ENCODE peak calls at places on chromosomes 2 and 18, in seven cellular contexts. U is AG09319, D is foreskin fibroblast, X is MM.1S, A is epithelial cell of proximal tubule, P is GM20000, L is mammary epithelial cell. N is an unnamed sample.

GRCh38 chr18:48813833-48814489 is 136.8 kb downstream of the SMAD7 start:
- DNase-seq in X (no peak), P (no peak), D (no peak), U (no peak), A (no peak), L (no peak), N (no peak)

GRCh38 chr2:5164806-5165525 is 527.2 kb upstream of the SOX11 start:
- DNase-seq in D (peak), L (peak), A (no peak), X (no peak), P (no peak), U (no peak), N (peak)

GRCh38 chr18:59085797-59086196 is 53.9 kb upstream of the SEC11C start:
- DNase-seq in A (peak), P (no peak), D (peak), U (no peak), L (no peak), X (no peak), N (peak)

GRCh38 chr2:48738806-48739205 is 16.7 kb downstream of the LHCGR start:
- DNase-seq in U (no peak), P (no peak), D (no peak), X (no peak), L (peak), A (no peak), N (peak)

GRCh38 chr2:219277703-219278654 is 1.2 kb upstream of the DNAJB2 start:
- DNase-seq in A (no peak), U (peak), P (peak), L (peak), D (peak), X (peak), N (peak)

GRCh38 chr18:40414155-40414754 is 1540.8 kb upstream of the PIK3C3 start:
- DNase-seq in A (no peak), P (no peak), U (no peak), D (peak), X (no peak), L (no peak), N (peak)

GRCh38 chr18:21739604-21740473 is 753 bp upstream of the MIB1 start:
- DNase-seq in X (no peak), L (no peak), D (no peak), P (no peak), A (no peak), U (no peak), N (no peak)

GRCh38 chr18:71831039-71831438 is 713.1 kb downstream of the CBLN2 start:
- DNase-seq in L (no peak), X (no peak), A (no peak), D (peak), P (no peak), U (no peak), N (peak)

GRCh38 chr2:49028101-49028500 is 126.2 kb downstream of the FSHR start:
- DNase-seq in L (no peak), A (peak), P (peak), X (no peak), U (no peak), D (no peak), N (no peak)

GRCh38 chr2:62303818-62304217 is 107.9 kb downstream of the B3GNT2 start:
- DNase-seq in A (no peak), X (no peak), D (no peak), L (no peak), U (no peak), P (peak), N (no peak)

GRCh38 chr2:207239222-207239674 is 73.5 kb upstream of the KLF7 start:
- DNase-seq in A (peak), X (no peak), D (peak), P (no peak), L (peak), U (peak), N (peak)

GRCh38 chr2:71691747-71692455 is 238.5 kb downstream of the DYSF start:
- DNase-seq in X (no peak), D (peak), U (no peak), L (no peak), P (no peak), A (no peak), N (no peak)

GRCh38 chr18:70390366-70391090 is 101.7 kb downstream of the SOCS6 start:
- DNase-seq in X (no peak), A (no peak), L (no peak), D (peak), P (no peak), U (no peak), N (no peak)

GRCh38 chr2:126227250-126227649 is 428.7 kb upstream of the GYPC start:
- DNase-seq in X (no peak), U (no peak), P (no peak), D (no peak), L (no peak), A (no peak), N (no peak)

GRCh38 chr2:30500699-30501098 is 53.7 kb downstream of the LCLAT1 start:
- DNase-seq in P (no peak), D (no peak), A (no peak), X (no peak), U (no peak), L (no peak), N (no peak)

GRCh38 chr2:2939078-2939795 is 438.4 kb downstream of the EIPR1 start:
- DNase-seq in A (no peak), D (no peak), L (no peak), U (no peak), P (no peak), X (no peak), N (no peak)

GRCh38 chr2:127225186-127225960 is 5.3 kb upstream of the CYP27C1 start:
- DNase-seq in A (no peak), P (no peak), L (no peak), X (no peak), D (peak), U (no peak), N (no peak)

GRCh38 chr2:141411419-141411818 is 719.4 kb downstream of the LRP1B start:
- DNase-seq in A (no peak), X (no peak), D (peak), L (no peak), P (no peak), U (no peak), N (no peak)

GRCh38 chr2:37448342-37449120 is 104.1 kb downstream of the QPCT start:
- DNase-seq in D (no peak), L (no peak), U (no peak), X (no peak), A (no peak), P (no peak), N (no peak)

GRCh38 chr2:109257653-109258052 is 128.6 kb downstream of the SH3RF3 start:
- DNase-seq in L (no peak), A (no peak), D (peak), X (no peak), P (no peak), U (no peak), N (no peak)

GRCh38 chr18:42901161-42901560 is 214.3 kb downstream of the RIT2 start:
- DNase-seq in P (no peak), U (no peak), L (no peak), A (peak), X (no peak), D (no peak), N (no peak)

GRCh38 chr2:166343467-166343866 is 32.3 kb downstream of the SCN9A start:
- DNase-seq in A (no peak), X (no peak), D (no peak), L (peak), U (no peak), P (no peak), N (peak)

GRCh38 chr2:159635006-159635746 is 18.8 kb upstream of the BAZ2B start:
- DNase-seq in L (no peak), X (no peak), P (no peak), D (no peak), A (no peak), U (no peak), N (no peak)

GRCh38 chr2:14712091-14712490 is 79.6 kb downstream of the LRATD1 start:
- DNase-seq in D (peak), P (no peak), L (no peak), X (no peak), U (no peak), A (no peak), N (no peak)

GRCh38 chr2:219851169-219851568 is 223.7 kb downstream of the SLC4A3 start:
- DNase-seq in U (no peak), D (no peak), L (no peak), X (no peak), A (no peak), P (no peak), N (no peak)

GRCh38 chr2:143778981-143779380 is 649.8 kb downstream of the ARHGAP15 start:
- DNase-seq in L (peak), U (no peak), P (no peak), A (peak), X (no peak), D (peak), N (peak)

GRCh38 chr2:72931280-72931910 is 14.1 kb downstream of the EMX1 start:
- DNase-seq in L (peak), X (no peak), P (no peak), D (peak), A (no peak), U (no peak), N (peak)

GRCh38 chr2:215324811-215325210 is 13.0 kb downstream of the ATIC start:
- DNase-seq in U (no peak), P (no peak), A (no peak), X (no peak), L (no peak), D (no peak), N (no peak)

GRCh38 chr18:36468161-36468560 is 170.6 kb downstream of the FHOD3 start:
- DNase-seq in A (no peak), X (no peak), L (no peak), D (no peak), P (no peak), U (no peak), N (no peak)

GRCh38 chr2:237896941-237897340 is 37.5 kb downstream of the RAMP1 start:
- DNase-seq in X (no peak), D (no peak), A (no peak), U (no peak), P (no peak), L (no peak), N (no peak)

GRCh38 chr2:113274427-113274826 is 4.3 kb downstream of the PAX8 start:
- DNase-seq in A (no peak), L (no peak), P (no peak), U (no peak), D (no peak), X (no peak), N (no peak)

GRCh38 chr18:5543854-5544389 is at the start of gene EPB41L3:
- DNase-seq in U (no peak), L (no peak), P (no peak), D (peak), X (no peak), A (no peak), N (no peak)

GRCh38 chr2:200587007-200587616 is 1.3 kb downstream of the AOX1 start:
- DNase-seq in L (no peak), X (no peak), P (no peak), D (no peak), U (no peak), A (no peak), N (no peak)

DNA sequence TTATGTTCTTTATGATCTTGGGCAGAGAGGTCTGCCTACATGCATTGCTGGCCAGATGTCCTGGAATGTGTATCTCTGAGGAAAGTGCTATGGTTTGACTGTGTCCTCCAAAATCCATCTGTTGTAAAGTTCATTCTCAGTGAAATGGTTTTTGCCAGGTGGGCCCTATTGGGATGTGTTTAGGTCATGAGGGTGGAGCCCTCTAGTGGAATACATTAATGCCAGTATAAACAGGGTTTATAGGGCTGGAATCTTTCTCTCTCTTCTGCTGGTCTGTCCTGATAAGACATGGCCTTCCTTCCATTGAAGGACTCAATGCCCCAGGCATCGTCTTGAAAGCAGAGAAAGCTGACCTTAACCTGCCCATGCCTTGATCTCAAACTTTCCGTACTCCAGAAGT is 258.5 kb downstream of the RPIA start:
- DNase-seq in X (peak), L (no peak), P (no peak), U (no peak), D (no peak), A (no peak), N (peak)
- TF ChIP-seq CTCF in X (peak), L (peak), P (no peak), U (peak), D (peak), A (peak), N (peak)

GRCh38 chr18:79796531-79797390 is 977 bp upstream of the KCNG2 start:
- DNase-seq in U (no peak), X (no peak), L (no peak), A (no peak), D (peak), P (no peak), N (no peak)

GRCh38 chr18:79796016-79796415 is 1.7 kb upstream of the KCNG2 start:
- DNase-seq in U (no peak), L (no peak), A (no peak), D (no peak), P (no peak), X (no peak), N (no peak)

GRCh38 chr18:79798999-79799370 is 1.2 kb downstream of the KCNG2 start:
- DNase-seq in U (no peak), L (no peak), A (no peak), X (no peak), D (no peak), P (no peak), N (no peak)

GRCh38 chr18:79798346-79798998 is 734 bp downstream of the KCNG2 start:
- DNase-seq in P (no peak), D (no peak), L (no peak), U (no peak), A (no peak), X (no peak), N (no peak)

GRCh38 chr18:79797518-79798345 is at the start of gene KCNG2:
- DNase-seq in L (no peak), D (no peak), U (no peak), P (peak), X (no peak), A (no peak), N (peak)
- TF ChIP-seq CTCF in L (no peak), D (no peak), U (no peak), P (peak), X (no peak), A (no peak), N (no peak)

DNA sequence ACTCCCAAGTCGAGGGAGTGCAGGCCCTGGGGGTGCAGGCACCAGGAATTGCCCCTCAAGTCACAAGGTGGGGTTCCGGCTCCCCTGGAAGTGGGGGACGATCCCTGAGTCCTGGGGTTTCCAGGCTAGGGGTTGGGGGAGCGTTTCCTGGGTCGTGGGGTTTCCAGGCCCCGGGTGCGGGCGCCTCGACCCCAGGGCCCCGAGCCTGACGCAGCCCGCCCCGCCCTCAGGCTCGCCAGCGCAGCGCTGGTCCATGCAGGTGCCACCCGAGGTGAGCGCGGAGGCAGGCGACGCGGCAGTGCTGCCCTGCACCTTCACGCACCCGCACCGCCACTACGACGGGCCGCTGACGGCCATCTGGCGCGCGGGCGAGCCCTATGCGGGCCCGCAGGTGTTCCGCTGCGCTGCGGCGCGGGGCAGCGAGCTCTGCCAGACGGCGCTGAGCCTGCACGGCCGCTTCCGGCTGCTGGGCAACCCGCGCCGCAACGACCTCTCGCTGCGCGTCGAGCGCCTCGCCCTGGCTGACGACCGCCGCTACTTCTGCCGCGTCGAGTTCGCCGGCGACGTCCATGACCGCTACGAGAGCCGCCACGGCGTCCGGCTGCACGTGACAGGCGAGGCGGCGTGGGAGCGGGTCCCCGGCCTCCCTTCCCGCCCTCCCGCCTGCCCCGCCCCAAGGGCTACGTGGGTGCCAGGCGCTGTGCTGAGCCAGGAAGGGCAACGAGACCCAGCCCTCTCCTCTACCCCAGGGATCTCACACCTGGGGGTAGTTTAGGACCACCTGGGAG is 12.0 kb downstream of the SIGLEC15 start:
- DNase-seq in L (no peak), U (no peak), X (no peak), A (no peak), D (peak), P (peak), N (peak)
- TF ChIP-seq CTCF in L (peak), U (peak), X (no peak), A (peak), D (peak), P (no peak), N (no peak)

GRCh38 chr2:239268082-239268481 is 132.7 kb downstream of the HDAC4 start:
- DNase-seq in L (no peak), P (no peak), A (no peak), U (no peak), D (no peak), X (no peak), N (no peak)
- TF ChIP-seq CTCF in L (no peak), P (no peak), A (no peak), U (no peak), D (no peak), X (no peak), N (no peak)

GRCh38 chr2:227379095-227379494 is at the start of gene TM4SF20:
- DNase-seq in A (no peak), X (no peak), U (no peak), D (no peak), P (no peak), L (no peak), N (no peak)

GRCh38 chr2:227376911-227377396 is 2.2 kb downstream of the TM4SF20 start:
- DNase-seq in U (no peak), D (peak), P (no peak), A (no peak), L (no peak), X (no peak), N (peak)

GRCh38 chr2:227374158-227374557 is 4.9 kb downstream of the TM4SF20 start:
- DNase-seq in A (no peak), X (no peak), L (peak), D (no peak), P (no peak), U (no peak), N (peak)

GRCh38 chr2:227378371-227378782 is 729 bp downstream of the TM4SF20 start:
- DNase-seq in U (no peak), P (no peak), X (no peak), L (peak), D (peak), A (no peak), N (peak)

DNA sequence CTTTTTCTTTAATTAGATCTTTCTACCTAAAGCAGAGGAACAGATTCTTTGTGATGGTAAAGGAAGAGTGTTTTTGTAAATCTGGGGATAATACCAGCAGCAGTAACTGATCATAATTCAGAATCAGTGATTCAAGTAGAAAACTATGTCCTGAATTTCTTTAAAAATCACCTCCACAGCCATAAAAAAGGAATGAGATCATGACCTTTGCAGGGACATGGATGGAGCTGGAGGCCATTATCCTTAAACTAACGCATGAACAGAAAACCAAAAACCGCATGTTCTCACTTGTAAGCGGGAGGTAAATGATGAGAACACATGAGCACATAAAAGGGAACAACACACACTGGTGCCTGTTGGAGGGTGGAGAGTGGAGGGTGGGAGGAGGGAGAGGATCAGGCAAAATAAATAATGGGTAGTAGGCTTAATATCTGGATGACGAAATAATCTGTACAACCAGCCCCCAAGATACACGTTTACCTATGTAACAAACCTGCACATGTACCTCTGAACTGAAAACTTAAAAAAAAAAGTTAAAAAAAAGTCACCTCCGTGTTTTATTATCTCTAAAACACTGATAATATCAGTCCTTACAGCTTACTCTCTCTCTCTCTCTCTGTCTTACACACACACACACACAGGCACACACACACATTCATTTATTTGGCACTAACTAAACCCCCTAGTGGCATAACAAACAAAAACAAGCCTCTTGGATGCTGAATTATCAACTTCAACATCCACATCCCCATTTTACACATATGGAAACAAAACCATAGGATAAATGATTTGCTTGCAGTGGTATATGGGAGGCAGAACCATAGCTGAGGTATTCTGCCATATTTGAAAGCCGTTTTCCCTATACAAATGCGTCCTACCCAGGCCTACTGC is 1.4 kb downstream of the TM4SF20 start:
- DNase-seq in L (no peak), X (no peak), D (no peak), A (no peak), U (no peak), P (no peak), N (no peak)
- TF ChIP-seq CTCF in L (peak), X (no peak), D (no peak), A (peak), U (no peak), P (no peak), N (no peak)

GRCh38 chr2:231929961-231930600 is 3.9 kb upstream of the NPPC start:
- DNase-seq in A (no peak), D (peak), U (no peak), X (no peak), L (no peak), P (peak), N (no peak)
- TF ChIP-seq CTCF in A (peak), D (peak), U (peak), X (peak), L (no peak), P (peak), N (peak)

DNA sequence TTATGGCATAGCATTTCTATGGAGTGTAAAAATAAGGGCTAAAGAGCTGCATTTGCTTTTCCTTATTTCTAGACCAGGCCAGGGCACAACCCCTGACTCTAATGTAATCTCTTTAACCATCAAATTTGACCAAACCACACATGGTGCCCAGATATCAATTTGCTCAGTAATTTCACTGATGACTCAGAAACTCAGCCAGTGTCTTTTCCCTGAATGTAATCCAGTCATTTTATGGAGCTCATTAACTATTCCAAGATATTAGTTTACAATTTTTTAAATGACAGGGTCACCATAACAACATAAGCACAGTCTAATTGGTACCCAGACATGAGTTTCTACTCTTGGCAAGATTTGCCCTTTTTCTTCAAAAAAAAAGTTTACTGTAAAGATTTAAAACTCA is 270.8 kb upstream of the AGAP1 start:
- DNase-seq in D (no peak), P (no peak), A (no peak), U (no peak), X (no peak), L (no peak), N (no peak)
- TF ChIP-seq CTCF in D (no peak), P (no peak), A (no peak), U (no peak), X (no peak), L (no peak), N (no peak)

N was measured in epithelial cell of esophagus.